ENCODE peak calls at places on chromosome 22, in four cellular contexts. R, E, S and Z are unnamed samples.

GRCh38 chr22:27472975-27473374 is 328.6 kb downstream of the MN1 start:
- DNase-seq in R (no peak), E (no peak), S (no peak), Z (no peak)

GRCh38 chr22:30457964-30458363 is 13.9 kb downstream of the SEC14L3 start:
- DNase-seq in R (peak; percentile 55), E (no peak), S (no peak), Z (no peak)

GRCh38 chr22:30830907-30831306 is 136.2 kb downstream of the OSBP2 start:
- DNase-seq in R (peak; percentile 92), E (no peak), S (no peak), Z (peak; percentile 74)

GRCh38 chr22:18000441-18001039 is 23.8 kb downstream of the MICAL3 start:
- DNase-seq in R (peak; percentile 46), E (peak; percentile 19), S (no peak), Z (no peak)

GRCh38 chr22:29626497-29627195 is 23.2 kb downstream of the NF2 start:
- DNase-seq in R (peak; percentile 94), E (no peak), S (no peak), Z (peak; percentile 71)

GRCh38 chr22:23509571-23510302 is 70.4 kb downstream of the IGLL1 start:
- DNase-seq in R (peak; percentile 24), E (no peak), S (no peak), Z (peak; percentile 24)

GRCh38 chr22:26592368-26593015 is 2.6 kb upstream of the TPST2 start:
- DNase-seq in R (no peak), E (no peak), S (peak; percentile 73), Z (no peak)

GRCh38 chr22:22111267-22111751 is 128.7 kb upstream of the TOP3B start:
- DNase-seq in R (peak; percentile 59), E (no peak), S (no peak), Z (peak; percentile 56)

GRCh38 chr22:26852176-26852575 is 194.8 kb downstream of the MIAT start:
- DNase-seq in R (no peak), E (no peak), S (peak; percentile 10), Z (no peak)

GRCh38 chr22:25666308-25666707 is 75.7 kb upstream of the MYO18B start:
- DNase-seq in R (peak; percentile 10), E (peak; percentile 23), S (peak; percentile 51), Z (peak; percentile 18)

GRCh38 chr22:37196539-37197450 is 8.7 kb upstream of the C1QTNF6 start:
- DNase-seq in R (peak; percentile 94), E (peak; percentile 83), S (no peak), Z (no peak)

GRCh38 chr22:48367731-48368130 is 1459.9 kb downstream of the BRD1 start:
- DNase-seq in R (no peak), E (no peak), S (no peak), Z (no peak)

GRCh38 chr22:47967841-47968240 is 1205.4 kb downstream of the TBC1D22A start:
- DNase-seq in R (no peak), E (no peak), S (no peak), Z (no peak)

GRCh38 chr22:29071261-29072045 is 1.4 kb upstream of the KREMEN1 start:
- DNase-seq in R (peak; percentile 62), E (peak; percentile 38), S (no peak), Z (no peak)

GRCh38 chr22:43100223-43100622 is 10.3 kb upstream of the BIK start:
- DNase-seq in R (no peak), E (no peak), S (no peak), Z (no peak)

GRCh38 chr22:33575041-33575440 is 345.2 kb downstream of the LARGE1 start:
- DNase-seq in R (no peak), E (no peak), S (no peak), Z (no peak)

GRCh38 chr22:42985541-42985925 is 29.4 kb downstream of the PACSIN2 start:
- DNase-seq in R (no peak), E (no peak), S (no peak), Z (no peak)

GRCh38 chr22:26479043-26479791 is 4.4 kb downstream of the HPS4 start:
- DNase-seq in R (no peak), E (no peak), S (peak; percentile 83), Z (no peak)

GRCh38 chr22:35209203-35209602 is 48.1 kb upstream of the HMGXB4 start:
- DNase-seq in R (no peak), E (no peak), S (no peak), Z (no peak)

GRCh38 chr22:45201678-45202332 is 38.1 kb downstream of the NUP50 start:
- DNase-seq in R (peak; percentile 48), E (no peak), S (no peak), Z (peak; percentile 86)

GRCh38 chr22:22772883-22773282 is 114.7 kb upstream of the IGLL5 start:
- DNase-seq in R (no peak), E (no peak), S (no peak), Z (no peak)

GRCh38 chr22:36991220-36991619 is 28.0 kb downstream of the TST start:
- DNase-seq in R (no peak), E (no peak), S (no peak), Z (no peak)

DNA sequence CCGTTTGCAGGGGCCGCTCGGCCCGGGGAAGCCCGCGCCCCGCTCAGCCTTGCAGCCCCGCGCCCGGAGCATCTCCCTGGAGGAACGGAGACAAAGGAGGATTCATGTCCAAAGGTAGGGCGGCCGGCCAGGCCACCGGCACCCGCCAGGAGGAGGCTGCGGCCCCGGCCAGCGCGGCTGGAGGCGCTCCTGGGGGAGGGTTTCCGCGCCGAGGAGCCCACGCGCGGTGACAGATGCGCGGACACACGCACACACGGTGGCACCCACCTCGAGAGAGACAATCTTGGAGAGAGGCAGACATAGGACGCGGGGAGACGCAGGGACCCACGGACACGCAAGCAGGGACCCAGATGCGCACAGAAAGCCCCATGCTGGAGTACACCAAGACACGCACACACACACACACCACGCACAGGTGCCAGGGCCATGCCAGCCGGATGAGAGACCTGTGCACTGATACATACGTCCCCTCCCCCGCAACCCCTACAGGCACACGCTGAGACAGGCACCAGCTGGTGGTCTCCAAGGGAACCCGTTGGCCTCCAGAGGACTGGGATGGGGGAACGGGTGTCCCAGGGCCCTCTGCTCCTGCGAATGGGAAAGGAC is 7.8 kb downstream of the SEPTIN3 start:
- DNase-seq in R (peak; percentile 25), E (no peak), S (peak; percentile 54), Z (no peak)
- H3K4me3 ChIP-seq in R (peak overlapping the region; percentile 37), E (peak overlapping the region; percentile 53), S (peak overlapping the region; percentile 59), Z (peak overlapping the region; percentile 34)

GRCh38 chr22:46735747-46736608 is 2.1 kb downstream of the CERK start:
- DNase-seq in R (peak; percentile 41), E (no peak), S (no peak), Z (no peak)
- H3K4me3 ChIP-seq in R (peak overlapping the region; percentile 66), E (peak overlapping the region; percentile 65), S (no peak overlapping the region), Z (no peak overlapping the region)

GRCh38 chr22:49785841-49786451 is 41.7 kb downstream of the BRD1 start:
- DNase-seq in R (peak; percentile 34), E (no peak), S (no peak), Z (no peak)

GRCh38 chr22:49786976-49787843 is 40.5 kb downstream of the BRD1 start:
- DNase-seq in R (no peak), E (no peak), S (no peak), Z (no peak)

GRCh38 chr22:49789289-49790141 is 38.2 kb downstream of the BRD1 start:
- DNase-seq in R (peak; percentile 74), E (no peak), S (peak; percentile 62), Z (peak; percentile 26)

GRCh38 chr22:49788492-49788891 is 39.2 kb downstream of the BRD1 start:
- DNase-seq in R (peak; percentile 34), E (no peak), S (no peak), Z (no peak)

DNA sequence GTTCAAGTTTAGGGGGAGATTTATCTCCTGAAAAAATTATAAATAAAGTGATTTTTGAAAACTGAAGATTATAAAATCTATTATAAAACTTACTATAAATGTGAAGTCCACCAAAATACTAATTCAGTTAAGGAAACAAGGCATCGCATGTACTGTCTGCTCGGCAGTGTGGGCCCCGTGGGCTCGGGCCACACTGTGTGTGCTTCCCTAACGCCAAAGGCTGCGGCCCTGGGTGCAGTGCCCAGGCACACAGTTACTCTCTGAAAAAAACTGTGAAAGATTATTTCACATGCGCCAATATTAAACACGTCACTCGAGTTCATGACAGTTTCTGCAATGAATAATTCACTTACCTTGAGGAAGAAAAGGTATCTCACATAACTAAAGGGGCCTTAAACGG is 39.8 kb downstream of the BRD1 start:
- DNase-seq in R (no peak), E (no peak), S (no peak), Z (no peak)
- H3K4me3 ChIP-seq in R (no peak overlapping the region), E (no peak overlapping the region), S (no peak overlapping the region), Z (no peak overlapping the region)

DNA sequence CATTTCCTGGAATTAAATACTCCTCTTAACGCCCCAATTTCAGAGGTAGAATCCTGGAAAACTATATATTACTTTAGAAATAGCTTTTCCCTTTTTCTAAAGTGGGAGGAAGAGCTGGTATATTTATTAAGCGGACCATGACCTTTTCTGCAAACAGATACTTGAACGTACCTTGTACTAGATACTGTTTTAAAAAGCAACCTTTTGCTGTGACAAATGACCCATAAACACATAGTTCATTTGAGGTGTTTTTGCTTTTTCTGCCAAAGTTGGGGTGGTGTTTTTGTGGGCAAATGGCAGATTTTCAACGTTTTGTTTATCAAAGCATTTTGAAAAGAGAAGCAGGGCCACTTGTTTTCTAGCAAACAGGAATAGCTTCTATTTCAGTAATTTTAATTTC is 2.2 kb downstream of the FBXO7 start:
- DNase-seq in R (no peak), E (no peak), S (no peak), Z (no peak)
- H3K4me3 ChIP-seq in R (peak overlapping the region; percentile 87), E (peak overlapping the region; percentile 92), S (no peak overlapping the region), Z (peak overlapping the region; percentile 89)

GRCh38 chr22:19859861-19860510 is 5.3 kb upstream of the GNB1L start:
- DNase-seq in R (no peak), E (no peak), S (no peak), Z (no peak)
- H3K4me3 ChIP-seq in R (no peak overlapping the region), E (no peak overlapping the region), S (no peak overlapping the region), Z (no peak overlapping the region)

GRCh38 chr22:20243176-20243544 is 25.0 kb downstream of the RTN4R start:
- DNase-seq in R (no peak), E (no peak), S (no peak), Z (no peak)
- H3K4me3 ChIP-seq in R (no peak overlapping the region), E (no peak overlapping the region), S (peak overlapping the region; percentile 46), Z (peak overlapping the region; percentile 17)

GRCh38 chr22:39839198-39839597 is 54.4 kb downstream of the ENTHD1 start:
- DNase-seq in R (no peak), E (no peak), S (no peak), Z (no peak)

GRCh38 chr22:39845522-39845921 is 48.0 kb downstream of the ENTHD1 start:
- DNase-seq in R (no peak), E (no peak), S (no peak), Z (no peak)

GRCh38 chr22:39839917-39840510 is 53.5 kb downstream of the ENTHD1 start:
- DNase-seq in R (no peak), E (no peak), S (peak; percentile 83), Z (no peak)
- H3K4me3 ChIP-seq in R (no peak overlapping the region), E (no peak overlapping the region), S (no peak overlapping the region), Z (no peak overlapping the region)